ENCODE peak calls at places on chromosomes 3 and 15, in seven cellular contexts. W is heart right ventricle, H is stomach, B is IMR-90, E is ascending aorta, L is substantia nigra, V is fibroblast of lung. S is an unnamed sample.

GRCh38 chr3:184584001-184584891 is 22.7 kb downstream of the EPHB3 start:
- DNase-seq in W (no peak), H (no peak), B (no peak), E (no peak), L (peak; percentile 55), V (no peak), S (no peak)

GRCh38 chr3:191473766-191474198 is 12.8 kb downstream of the PYDC2 start:
- DNase-seq in W (no peak), H (no peak), B (no peak), E (no peak), L (no peak), V (no peak), S (no peak)

GRCh38 chr15:71011503-71012155 is 103.6 kb upstream of the THSD4 start:
- DNase-seq in W (no peak), H (no peak), B (peak; percentile 84), E (no peak), L (no peak), V (peak; percentile 79), S (no peak)

GRCh38 chr3:107969994-107970896 is 120.6 kb downstream of the CD47 start:
- DNase-seq in W (no peak), H (no peak), B (peak; percentile 16), E (no peak), L (no peak), V (peak; percentile 25), S (peak; percentile 26)

GRCh38 chr15:43268111-43269105 is 1.7 kb upstream of the TGM5 start:
- DNase-seq in W (no peak), H (no peak), B (no peak), E (peak; percentile 53), L (no peak), V (no peak), S (no peak)

GRCh38 chr3:15845475-15845874 is 47.7 kb upstream of the ANKRD28 start:
- DNase-seq in W (no peak), H (no peak), B (no peak), E (no peak), L (no peak), V (no peak), S (no peak)

GRCh38 chr3:72336821-72337479 is 511.3 kb downstream of the SHQ1 start:
- DNase-seq in W (peak; percentile 87), H (peak; percentile 79), B (peak; percentile 46), E (peak; percentile 78), L (no peak), V (peak; percentile 95), S (no peak)

GRCh38 chr3:110618512-110619226 is 452.9 kb upstream of the NECTIN3 start:
- DNase-seq in W (no peak), H (no peak), B (no peak), E (no peak), L (no peak), V (no peak), S (no peak)

GRCh38 chr3:7546219-7546618 is 685.3 kb downstream of the GRM7 start:
- DNase-seq in W (no peak), H (peak; percentile 31), B (no peak), E (no peak), L (no peak), V (peak; percentile 40), S (no peak)

GRCh38 chr3:50396502-50396901 is 37.2 kb upstream of the TMEM115 start:
- DNase-seq in W (no peak), H (peak; percentile 27), B (no peak), E (no peak), L (no peak), V (no peak), S (no peak)

GRCh38 chr3:170278632-170279031 is 56.4 kb downstream of the PRKCI start:
- DNase-seq in W (no peak), H (no peak), B (no peak), E (no peak), L (no peak), V (no peak), S (no peak)

GRCh38 chr3:190322604-190323240 is 476 bp upstream of the CLDN1 start:
- DNase-seq in W (no peak), H (no peak), B (no peak), E (no peak), L (no peak), V (peak; percentile 42), S (no peak)

GRCh38 chr3:197007953-197008352 is 21.7 kb downstream of the MELTF start:
- DNase-seq in W (no peak), H (no peak), B (no peak), E (no peak), L (no peak), V (no peak), S (no peak)

GRCh38 chr15:85477730-85478129 is 97.3 kb downstream of the AKAP13 start:
- DNase-seq in W (no peak), H (no peak), B (peak; percentile 86), E (no peak), L (no peak), V (peak; percentile 63), S (no peak)

GRCh38 chr3:141311170-141311495 is 57.2 kb upstream of the ZBTB38 start:
- DNase-seq in W (no peak), H (no peak), B (no peak), E (peak; percentile 71), L (no peak), V (no peak), S (no peak)

GRCh38 chr3:141311496-141312358 is 56.6 kb upstream of the ZBTB38 start:
- DNase-seq in W (peak; percentile 98), H (peak; percentile 99), B (peak; percentile 98), E (peak; percentile 99), L (peak; percentile 94), V (peak; percentile 98), S (peak; percentile 95)

GRCh38 chr3:141308588-141309218 is 59.6 kb upstream of the ZBTB38 start:
- DNase-seq in W (peak; percentile 42), H (peak; percentile 65), B (peak; percentile 34), E (peak; percentile 75), L (no peak), V (peak; percentile 49), S (peak; percentile 34)

GRCh38 chr3:141313091-141313683 is 55.1 kb upstream of the ZBTB38 start:
- DNase-seq in W (no peak), H (no peak), B (no peak), E (no peak), L (no peak), V (no peak), S (no peak)

GRCh38 chr3:141312359-141313090 is 55.8 kb upstream of the ZBTB38 start:
- DNase-seq in W (no peak), H (no peak), B (no peak), E (no peak), L (no peak), V (no peak), S (no peak)
- H3K27ac ChIP-seq in W (peak overlapping the region; percentile 74), H (no peak overlapping the region), B (peak overlapping the region; percentile 63), E (peak overlapping the region; percentile 82), L (peak overlapping the region; percentile 79), V (peak overlapping the region; percentile 58), S (peak overlapping the region; percentile 79)

GRCh38 chr3:194292331-194292730 is 58.8 kb downstream of the CPN2 start:
- DNase-seq in W (no peak), H (no peak), B (no peak), E (no peak), L (no peak), V (no peak), S (no peak)
- H3K27ac ChIP-seq in W (no peak overlapping the region), H (no peak overlapping the region), B (no peak overlapping the region), E (no peak overlapping the region), L (no peak overlapping the region), V (no peak overlapping the region), S (no peak overlapping the region)

DNA sequence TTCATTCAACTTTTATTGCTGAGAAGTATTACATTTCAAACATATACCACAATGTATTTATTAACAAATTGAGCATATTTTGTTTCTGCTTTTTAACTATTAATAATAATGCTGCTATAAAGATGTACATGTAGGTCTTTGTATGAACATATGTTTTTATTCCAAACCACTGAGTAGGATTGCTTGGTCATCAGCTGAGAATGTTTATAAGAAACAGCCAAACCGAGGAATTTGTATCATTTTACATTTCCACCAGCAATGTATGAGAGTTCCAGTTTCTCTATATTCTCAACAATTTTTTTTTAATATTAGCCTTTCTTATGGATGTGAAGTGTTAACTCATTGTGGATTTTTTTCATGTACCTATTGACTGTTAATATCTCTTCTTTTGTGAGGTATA is 119.5 kb upstream of the MDFIC2 start:
- DNase-seq in W (no peak), H (no peak), B (peak; percentile 59), E (no peak), L (no peak), V (peak; percentile 43), S (no peak)
- H3K27ac ChIP-seq in W (no peak overlapping the region), H (no peak overlapping the region), B (no peak overlapping the region), E (no peak overlapping the region), L (no peak overlapping the region), V (no peak overlapping the region), S (no peak overlapping the region)

GRCh38 chr3:37935756-37936666 is 54.6 kb upstream of the VILL start:
- DNase-seq in W (no peak), H (peak; percentile 52), B (peak; percentile 95), E (no peak), L (no peak), V (peak; percentile 91), S (no peak)
- H3K27ac ChIP-seq in W (peak overlapping the region; percentile 71), H (peak overlapping the region; percentile 49), B (peak overlapping the region; percentile 94), E (peak overlapping the region; percentile 67), L (no peak overlapping the region), V (peak overlapping the region; percentile 55), S (peak overlapping the region; percentile 35)

GRCh38 chr3:186303985-186304384 is 58.0 kb downstream of the DGKG start:
- DNase-seq in W (no peak), H (no peak), B (no peak), E (no peak), L (no peak), V (no peak), S (no peak)
- H3K27ac ChIP-seq in W (no peak overlapping the region), H (no peak overlapping the region), B (no peak overlapping the region), E (no peak overlapping the region), L (no peak overlapping the region), V (no peak overlapping the region), S (no peak overlapping the region)

S was measured in thoracic aorta.